ENCODE peak calls at places on chromosome 1, in seven cellular contexts. Q is prostate gland, N is OCI-LY7, V is body of pancreas, E is breast epithelium, W is HCT116, C is left ventricle myocardium inferior. B is an unnamed sample.

GRCh38 chr1:27577504-27578188 is 26.3 kb downstream of the AHDC1 start:
- DNase-seq in N (no peak), Q (no peak), C (peak; percentile 35), V (no peak), W (no peak), E (no peak), B (no peak)

GRCh38 chr1:162292422-162292849 is 84.2 kb downstream of the SPATA46 start:
- DNase-seq in V (no peak), Q (no peak), W (no peak), N (no peak), E (no peak), C (no peak), B (no peak)

GRCh38 chr1:37947364-37947763 is 511 bp upstream of the INPP5B start:
- DNase-seq in W (no peak), E (no peak), Q (no peak), N (peak; percentile 67), C (no peak), V (no peak), B (peak; percentile 13)

GRCh38 chr1:53462769-53463501 is 3.7 kb downstream of the DMRTB1 start:
- DNase-seq in V (no peak), C (no peak), W (no peak), Q (no peak), N (no peak), E (no peak), B (no peak)

GRCh38 chr1:6041432-6042062 is 4.1 kb upstream of the KCNAB2 start:
- DNase-seq in V (no peak), C (no peak), W (no peak), Q (no peak), E (no peak), N (no peak), B (peak; percentile 87)

GRCh38 chr1:197127513-197127912 is 19.0 kb downstream of the ASPM start:
- DNase-seq in N (no peak), Q (no peak), E (no peak), V (no peak), C (no peak), W (no peak), B (no peak)

GRCh38 chr1:95058974-95059373 is 13.8 kb downstream of the ALG14 start:
- DNase-seq in W (no peak), V (no peak), E (no peak), Q (no peak), C (no peak), N (no peak), B (no peak)

GRCh38 chr1:150564051-150564991 is 15.1 kb downstream of the MCL1 start:
- DNase-seq in N (no peak), Q (no peak), E (peak; percentile 17), C (no peak), V (no peak), W (no peak), B (no peak)

GRCh38 chr1:95207223-95207935 is 26.6 kb upstream of the RWDD3 start:
- DNase-seq in V (peak; percentile 29), N (no peak), E (no peak), Q (no peak), C (no peak), W (no peak), B (no peak)

GRCh38 chr1:156160744-156161181 is 7.4 kb downstream of the SEMA4A start:
- DNase-seq in E (peak; percentile 73), C (peak; percentile 90), Q (peak; percentile 57), V (peak; percentile 78), N (no peak), W (no peak), B (peak; percentile 85)

GRCh38 chr1:92536593-92537332 is 50.0 kb upstream of the GFI1 start:
- DNase-seq in Q (no peak), V (no peak), C (no peak), W (no peak), E (no peak), N (no peak), B (no peak)

GRCh38 chr1:103063911-103064310 is 44.4 kb downstream of the COL11A1 start:
- DNase-seq in Q (no peak), E (no peak), V (no peak), C (no peak), N (no peak), W (no peak), B (no peak)

GRCh38 chr1:114054148-114054547 is 74.9 kb downstream of the OLFML3 start:
- DNase-seq in N (no peak), V (no peak), Q (no peak), E (no peak), W (no peak), C (no peak), B (no peak)

GRCh38 chr1:245771521-245772281 is 616.9 kb downstream of the KIF26B start:
- DNase-seq in N (no peak), V (no peak), W (no peak), E (no peak), Q (no peak), C (no peak), B (no peak)

GRCh38 chr1:3909615-3910014 is 9.5 kb upstream of the C1orf174 start:
- DNase-seq in V (no peak), N (peak; percentile 91), W (no peak), C (no peak), E (no peak), Q (no peak), B (no peak)

GRCh38 chr1:28915036-28915895 is 897 bp downstream of the EPB41 start:
- DNase-seq in N (peak; percentile 63), E (no peak), Q (peak; percentile 30), C (no peak), W (no peak), V (peak; percentile 32), B (peak; percentile 44)

GRCh38 chr1:8603220-8603616 is 214.2 kb downstream of the RERE start:
- DNase-seq in E (no peak), C (no peak), N (no peak), V (no peak), Q (no peak), W (no peak), B (no peak)

GRCh38 chr1:40877681-40878080 is 15.5 kb upstream of the CITED4 start:
- DNase-seq in W (no peak), Q (peak; percentile 72), N (no peak), V (peak; percentile 73), C (peak; percentile 52), E (peak; percentile 91), B (peak; percentile 77)

GRCh38 chr1:24540906-24541710 is 14.8 kb upstream of the NCMAP start:
- DNase-seq in Q (peak; percentile 31), C (no peak), E (no peak), V (peak; percentile 75), N (no peak), W (no peak), B (no peak)

GRCh38 chr1:11670747-11671146 is 6.7 kb downstream of the FBXO6 start:
- DNase-seq in N (no peak), V (no peak), E (no peak), C (no peak), W (no peak), Q (no peak), B (no peak)

GRCh38 chr1:226939439-226940028 is 560 bp upstream of the COQ8A start:
- DNase-seq in Q (peak; percentile 39), N (peak; percentile 88), C (peak; percentile 74), W (no peak), V (peak; percentile 69), E (peak; percentile 41), B (peak; percentile 73)

GRCh38 chr1:154784924-154785531 is 85.1 kb downstream of the KCNN3 start:
- DNase-seq in Q (no peak), E (no peak), N (peak; percentile 54), V (peak; percentile 84), W (no peak), C (no peak), B (no peak)

GRCh38 chr1:246682231-246682895 is 41.8 kb upstream of the SCCPDH start:
- DNase-seq in C (no peak), E (no peak), Q (no peak), W (no peak), N (no peak), V (no peak), B (no peak)

GRCh38 chr1:111510003-111510380 is 6.6 kb upstream of the ADORA3 start:
- DNase-seq in N (no peak), Q (no peak), E (no peak), V (no peak), W (no peak), C (peak; percentile 72), B (no peak)

GRCh38 chr1:220776254-220776653 is 10.5 kb upstream of the MTARC1 start:
- DNase-seq in Q (no peak), E (no peak), V (no peak), W (no peak), N (no peak), C (no peak), B (no peak)

GRCh38 chr1:147084273-147085096 is 87.8 kb downstream of the PRKAB2 start:
- DNase-seq in C (peak; percentile 44), V (peak; percentile 50), Q (peak; percentile 35), E (peak; percentile 61), W (no peak), N (peak; percentile 92), B (peak; percentile 80)

GRCh38 chr1:84504580-84505021 is 1.6 kb upstream of the SPATA1 start:
- DNase-seq in V (no peak), N (peak; percentile 15), Q (no peak), C (no peak), E (no peak), W (no peak), B (no peak)

GRCh38 chr1:43279161-43279560 is 6.2 kb downstream of the C1orf210 start:
- DNase-seq in C (no peak), V (no peak), N (no peak), W (no peak), E (no peak), Q (no peak), B (no peak)

GRCh38 chr1:48916121-48917069 is 139.7 kb upstream of the BEND5 start:
- DNase-seq in Q (no peak), W (peak; percentile 8), E (peak; percentile 28), C (no peak), V (no peak), N (peak; percentile 20), B (no peak)

GRCh38 chr1:159025043-159025442 is 15.3 kb downstream of the IFI16 start:
- DNase-seq in V (no peak), N (no peak), Q (no peak), E (no peak), W (no peak), C (no peak), B (no peak)
- H3K4me1 ChIP-seq in V (no peaks in the 10 kb centered on the region), N (no peaks in the 10 kb centered on the region), Q (no peaks in the 10 kb centered on the region), E (no peaks in the 10 kb centered on the region), W (no peaks in the 10 kb centered on the region), C (peaks cover 56% of the 10 kb centered on the region), B (no peaks in the 10 kb centered on the region)

GRCh38 chr1:87963566-87963965 is 634.9 kb downstream of the LMO4 start:
- DNase-seq in E (no peak), W (no peak), V (no peak), C (no peak), Q (no peak), N (no peak), B (no peak)
- H3K27ac ChIP-seq in E (no peak overlapping the region), W (no peak overlapping the region), V (no peak overlapping the region), C (no peak overlapping the region), Q (no peak overlapping the region), N (no peak overlapping the region), B (no peak overlapping the region)

DNA sequence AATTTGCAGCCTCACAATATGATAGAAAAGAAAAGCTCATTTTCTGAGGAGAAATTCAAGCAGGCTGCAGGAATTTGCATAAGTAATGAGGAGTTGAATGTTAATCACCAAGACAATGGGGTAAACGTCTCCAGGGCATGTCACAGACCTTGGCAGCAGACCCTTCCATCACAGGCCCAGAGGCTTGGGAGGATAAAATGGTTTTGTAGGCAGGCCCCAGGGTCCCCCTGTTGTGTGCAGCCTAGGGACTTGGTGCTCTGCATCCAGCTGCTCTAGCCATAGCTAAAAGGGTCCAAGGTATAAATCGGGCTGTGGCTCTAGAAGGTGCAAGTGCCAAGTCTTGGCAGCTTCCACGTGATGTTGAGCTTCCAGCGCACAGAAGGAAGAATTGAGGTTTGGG is 112.2 kb upstream of the FMN2 start:
- DNase-seq in Q (no peak), E (no peak), C (no peak), W (no peak), V (no peak), N (no peak), B (no peak)
- H3K9me3 ChIP-seq in Q (no peaks in the 10 kb centered on the region), E (peaks cover 12% of the 10 kb centered on the region), C (peaks cover 33% of the 10 kb centered on the region), W (peaks cover 8% of the 10 kb centered on the region), V (peaks cover 15% of the 10 kb centered on the region), N (no peaks in the 10 kb centered on the region), B (peaks cover 16% of the 10 kb centered on the region)

GRCh38 chr1:56258395-56258794 is 321.0 kb downstream of the PLPP3 start:
- DNase-seq in Q (no peak), C (no peak), V (no peak), W (no peak), E (no peak), N (no peak), B (no peak)
- H3K4me1 ChIP-seq in Q (no peaks in the 10 kb centered on the region), C (peaks cover 41% of the 10 kb centered on the region), V (no peaks in the 10 kb centered on the region), W (no peaks in the 10 kb centered on the region), E (peaks cover 4% of the 10 kb centered on the region), N (no peaks in the 10 kb centered on the region), B (peaks cover 10% of the 10 kb centered on the region)

B was measured in left lung.